ENCODE peak calls at places on chromosomes 2 and 18, in five cellular contexts. S is Right ventricle myocardium superior, T is LoVo, O is B cell, Z is mucosa of gallbladder. Q is an unnamed sample.

GRCh38 chr2:9087151-9087681 is 83.7 kb upstream of the MBOAT2 start:
- DNase-seq in Z (no peak), O (no peak), S (no peak), T (no peak), Q (no peak)

GRCh38 chr2:16206191-16206944 is 266.0 kb downstream of the MYCN start:
- DNase-seq in Z (no peak), S (no peak), O (no peak), T (no peak), Q (no peak)

GRCh38 chr2:138421315-138421970 is 80.1 kb upstream of the SPOPL start:
- DNase-seq in Z (no peak), O (no peak), S (no peak), T (peak; percentile 77), Q (peak; percentile 64)

GRCh38 chr2:202941771-202942170 is 29.7 kb downstream of the CARF start:
- DNase-seq in S (no peak), T (no peak), O (no peak), Z (no peak), Q (no peak)

GRCh38 chr2:239197146-239197545 is 203.7 kb downstream of the HDAC4 start:
- DNase-seq in T (no peak), Z (no peak), S (no peak), O (no peak), Q (no peak)

GRCh38 chr2:172680595-172681176 is 55.0 kb upstream of the RAPGEF4 start:
- DNase-seq in S (no peak), Z (no peak), O (no peak), T (no peak), Q (no peak)

GRCh38 chr2:188381614-188382013 is 89.9 kb downstream of the GULP1 start:
- DNase-seq in T (peak; percentile 72), S (no peak), O (no peak), Z (no peak), Q (peak; percentile 83)

GRCh38 chr2:207784898-207785297 is 15.2 kb upstream of the FZD5 start:
- DNase-seq in O (no peak), S (no peak), T (peak; percentile 37), Z (peak; percentile 22), Q (no peak)

GRCh38 chr2:230209422-230210051 is 10.2 kb downstream of the SP110 start:
- DNase-seq in S (no peak), T (no peak), Z (no peak), O (peak; percentile 51), Q (no peak)

GRCh38 chr2:217216316-217216715 is 356.5 kb upstream of the TNP1 start:
- DNase-seq in Z (no peak), T (no peak), S (no peak), O (no peak), Q (no peak)

GRCh38 chr2:150169230-150169629 is 318.2 kb downstream of the RND3 start:
- DNase-seq in Z (peak; percentile 48), T (no peak), S (peak; percentile 59), O (no peak), Q (no peak)

GRCh38 chr2:95047629-95048510 is 22.4 kb downstream of the MAL start:
- DNase-seq in O (no peak), T (no peak), Z (no peak), S (no peak), Q (no peak)

GRCh38 chr2:240981273-240981672 is 17.1 kb upstream of the SNED1 start:
- DNase-seq in Z (no peak), S (peak; percentile 10), T (no peak), O (no peak), Q (no peak)

GRCh38 chr2:20209373-20210109 is 15.4 kb downstream of the SDC1 start:
- DNase-seq in O (no peak), S (no peak), Z (no peak), T (no peak), Q (no peak)

GRCh38 chr18:37452697-37453385 is 112.8 kb downstream of the CELF4 start:
- DNase-seq in O (no peak), Z (no peak), S (no peak), T (no peak), Q (no peak)

GRCh38 chr2:231228223-231228622 is 29.8 kb downstream of the ARMC9 start:
- DNase-seq in T (no peak), Z (no peak), O (peak; percentile 26), S (no peak), Q (no peak)

GRCh38 chr2:97673187-97673914 is 3.8 kb downstream of the C2orf92 start:
- DNase-seq in O (no peak), S (no peak), Z (no peak), T (no peak), Q (no peak)

Q was measured in HCT116.